ENCODE peak calls at places on chromosomes 1 and 21, in seven cellular contexts. E is iPS-NIHi11, F is transverse colon, O is psoas muscle, S is WERI-Rb-1, N is left ventricle myocardium inferior, X is NT2/D1. L is an unnamed sample.

GRCh38 chr1:207362962-207363858 is 41.7 kb downstream of the CD55 start:
- DNase-seq in E (no peak), F (no peak), O (no peak), S (no peak), N (no peak), X (no peak), L (no peak)

GRCh38 chr1:47580451-47580980 is 142.7 kb downstream of the FOXD2 start:
- DNase-seq in E (no peak), F (no peak), O (no peak), S (no peak), N (no peak), X (no peak), L (no peak)

GRCh38 chr21:32543975-32544374 is 41.3 kb downstream of the TCP10L start:
- DNase-seq in E (no peak), F (no peak), O (no peak), S (no peak), N (no peak), X (no peak), L (no peak)

GRCh38 chr21:27817061-27817460 is 850.2 kb upstream of the ADAMTS5 start:
- DNase-seq in E (no peak), F (no peak), O (no peak), S (no peak), N (no peak), X (no peak), L (no peak)

GRCh38 chr1:178143730-178144343 is 49.9 kb downstream of the RASAL2 start:
- DNase-seq in E (no peak), F (no peak), O (no peak), S (no peak), N (no peak), X (no peak), L (no peak)

GRCh38 chr21:41967708-41968107 is 13.9 kb upstream of the C2CD2 start:
- DNase-seq in E (no peak), F (no peak), O (peak; percentile 26), S (no peak), N (no peak), X (no peak), L (no peak)

GRCh38 chr21:35663856-35664606 is 396.3 kb downstream of the SETD4 start:
- DNase-seq in E (no peak), F (no peak), O (no peak), S (no peak), N (no peak), X (no peak), L (no peak)

GRCh38 chr1:246320286-246320685 is 186.8 kb downstream of the SMYD3 start:
- DNase-seq in E (no peak), F (no peak), O (no peak), S (no peak), N (no peak), X (no peak), L (no peak)

GRCh38 chr1:228299901-228300300 is 92.1 kb downstream of the OBSCN start:
- DNase-seq in E (no peak), F (no peak), O (no peak), S (no peak), N (no peak), X (no peak), L (no peak)

GRCh38 chr1:68624233-68624632 is 127.4 kb upstream of the DEPDC1 start:
- DNase-seq in E (peak; percentile 11), F (no peak), O (no peak), S (no peak), N (no peak), X (peak; percentile 60), L (no peak)

GRCh38 chr21:38963006-38963405 is 157.3 kb downstream of the ETS2 start:
- DNase-seq in E (no peak), F (no peak), O (no peak), S (no peak), N (no peak), X (no peak), L (no peak)

GRCh38 chr1:77398115-77398514 is 116.3 kb downstream of the AK5 start:
- DNase-seq in E (no peak), F (no peak), O (no peak), S (no peak), N (no peak), X (no peak), L (no peak)

GRCh38 chr1:31831397-31832378 is 15.9 kb upstream of the SPOCD1 start:
- DNase-seq in E (no peak), F (no peak), O (no peak), S (no peak), N (no peak), X (no peak), L (no peak)

GRCh38 chr1:225835752-225836151 is 25.8 kb downstream of the EPHX1 start:
- DNase-seq in E (no peak), F (no peak), O (peak; percentile 64), S (no peak), N (peak; percentile 82), X (no peak), L (peak; percentile 82)

GRCh38 chr21:37800496-37801061 is 115.7 kb downstream of the KCNJ6 start:
- DNase-seq in E (no peak), F (no peak), O (no peak), S (no peak), N (no peak), X (no peak), L (no peak)

GRCh38 chr1:48043524-48043923 is 46.3 kb upstream of the TRABD2B start:
- DNase-seq in E (no peak), F (no peak), O (no peak), S (no peak), N (no peak), X (no peak), L (no peak)

GRCh38 chr1:37795340-37796110 is 1.9 kb downstream of the MANEAL start:
- DNase-seq in E (peak; percentile 95), F (peak; percentile 62), O (peak; percentile 74), S (no peak), N (peak; percentile 53), X (peak; percentile 85), L (peak; percentile 80)

GRCh38 chr1:11475718-11476117 is 3.2 kb upstream of the DISP3 start:
- DNase-seq in E (no peak), F (no peak), O (no peak), S (peak; percentile 73), N (no peak), X (no peak), L (no peak)

GRCh38 chr1:225425211-225425786 is 2.5 kb downstream of the LBR start:
- DNase-seq in E (no peak), F (no peak), O (no peak), S (no peak), N (no peak), X (no peak), L (no peak)

GRCh38 chr1:62311473-62311943 is 7.7 kb downstream of the KANK4 start:
- DNase-seq in E (no peak), F (no peak), O (no peak), S (peak; percentile 88), N (no peak), X (no peak), L (no peak)

GRCh38 chr1:89598450-89599331 is 34.2 kb upstream of the LRRC8C start:
- DNase-seq in E (peak; percentile 71), F (no peak), O (no peak), S (no peak), N (no peak), X (peak; percentile 38), L (no peak)

GRCh38 chr1:75233302-75233929 is 99.2 kb downstream of the LHX8 start:
- DNase-seq in E (peak; percentile 46), F (no peak), O (no peak), S (no peak), N (no peak), X (peak; percentile 46), L (no peak)

GRCh38 chr1:28170036-28170596 is 6.4 kb downstream of the PTAFR start:
- DNase-seq in E (no peak), F (no peak), O (no peak), S (no peak), N (no peak), X (no peak), L (no peak)

GRCh38 chr1:204894031-204894430 is 23.4 kb downstream of the NFASC start:
- DNase-seq in E (no peak), F (no peak), O (no peak), S (no peak), N (no peak), X (no peak), L (no peak)

GRCh38 chr1:63721531-63722189 is 52.2 kb upstream of the ROR1 start:
- DNase-seq in E (no peak), F (no peak), O (no peak), S (no peak), N (no peak), X (no peak), L (no peak)

GRCh38 chr1:2962061-2962460 is 59.2 kb upstream of the ACTRT2 start:
- DNase-seq in E (no peak), F (no peak), O (no peak), S (peak; percentile 2), N (no peak), X (no peak), L (no peak)

L was measured in ovary.